ENCODE peak calls at places on chromosomes 6 and 20, in four cellular contexts. H, C, V and J are unnamed samples.

GRCh38 chr6:90811596-90812226 is 224.8 kb upstream of the MAP3K7 start:
- DNase-seq in C (no peak), H (no peak), V (no peak), J (no peak)

GRCh38 chr6:40340196-40340595 is 247.0 kb downstream of the LRFN2 start:
- DNase-seq in V (no peak), H (no peak), C (no peak), J (no peak)

GRCh38 chr20:31764641-31765305 is 25.7 kb downstream of the TPX2 start:
- DNase-seq in C (peak), H (no peak), V (no peak), J (peak)

GRCh38 chr6:143963158-143963919 is 44.7 kb downstream of the PLAGL1 start:
- DNase-seq in H (no peak), C (no peak), V (no peak), J (no peak)

GRCh38 chr20:17227199-17227535 is 327 bp downstream of the PCSK2 start:
- DNase-seq in H (no peak), C (no peak), V (no peak), J (no peak)

GRCh38 chr6:30556714-30556963 is 350 bp upstream of the GNL1 start:
- DNase-seq in H (no peak), V (no peak), C (no peak), J (peak)

GRCh38 chr6:9851541-9852380 is 563.1 kb downstream of the TFAP2A start:
- DNase-seq in H (peak), V (no peak), C (no peak), J (peak)

GRCh38 chr20:61895686-61896057 is 170.0 kb downstream of the TAF4 start:
- DNase-seq in C (no peak), H (no peak), V (no peak), J (no peak)

GRCh38 chr6:41488392-41489129 is 57.6 kb upstream of the FOXP4 start:
- DNase-seq in H (peak), C (no peak), V (no peak), J (no peak)

GRCh38 chr6:107496892-107497684 is 7.2 kb downstream of the SOBP start:
- DNase-seq in H (no peak), V (no peak), C (no peak), J (no peak)

GRCh38 chr6:135008072-135008940 is 46.3 kb downstream of the HBS1L start:
- DNase-seq in V (no peak), C (no peak), H (no peak), J (no peak)

GRCh38 chr20:32535953-32536823 is 48.9 kb downstream of the NOL4L start:
- DNase-seq in H (no peak), V (peak), C (peak), J (no peak)

GRCh38 chr6:16345449-16346330 is 107.3 kb downstream of the GMPR start:
- DNase-seq in H (peak), V (no peak), C (peak), J (peak)

GRCh38 chr20:44701116-44701865 is 13.9 kb upstream of the CCN5 start:
- DNase-seq in V (no peak), C (no peak), H (no peak), J (no peak)

GRCh38 chr20:13105864-13106457 is 97.2 kb downstream of the SPTLC3 start:
- DNase-seq in V (peak), H (peak), C (peak), J (no peak)

GRCh38 chr20:53654932-53655674 is 61.5 kb upstream of the ZNF217 start:
- DNase-seq in V (peak), H (no peak), C (no peak), J (no peak)

GRCh38 chr6:19472850-19473249 is 364.3 kb upstream of the ID4 start:
- DNase-seq in V (no peak), H (no peak), C (peak), J (no peak)

GRCh38 chr6:163170294-163170883 is 244.1 kb upstream of the QKI start:
- DNase-seq in V (peak), C (peak), H (no peak), J (no peak)

GRCh38 chr20:43925215-43925614 is 10.6 kb downstream of the TOX2 start:
- DNase-seq in C (peak), V (no peak), H (no peak), J (no peak)

GRCh38 chr6:6313012-6313411 is 7.5 kb downstream of the F13A1 start:
- DNase-seq in C (no peak), V (no peak), H (no peak), J (no peak)

GRCh38 chr6:150667977-150668716 is 68.5 kb downstream of the PLEKHG1 start:
- DNase-seq in C (peak), V (no peak), H (peak), J (peak)

GRCh38 chr6:42846505-42846904 is 32.9 kb upstream of the RPL7L1 start:
- DNase-seq in C (no peak), V (no peak), H (no peak), J (no peak)

GRCh38 chr6:20319520-20320357 is 81.9 kb upstream of the E2F3 start:
- DNase-seq in V (peak), H (no peak), C (no peak), J (no peak)

GRCh38 chr6:16594849-16595248 is 166.4 kb downstream of the ATXN1 start:
- DNase-seq in H (no peak), V (no peak), C (no peak), J (no peak)

GRCh38 chr6:90351696-90352095 is 55.1 kb upstream of the BACH2 start:
- DNase-seq in C (no peak), V (no peak), H (no peak), J (no peak)

GRCh38 chr20:63522091-63522868 is 1.7 kb downstream of the PPDPF start:
- DNase-seq in V (no peak), H (no peak), C (no peak), J (no peak)

GRCh38 chr6:161272600-161273355 is 1.1 kb downstream of the AGPAT4 start:
- DNase-seq in C (no peak), V (no peak), H (no peak), J (peak)

GRCh38 chr6:87705070-87705691 is 3.1 kb upstream of the AKIRIN2 start:
- DNase-seq in C (no peak), H (peak), V (no peak), J (no peak)

GRCh38 chr20:59559863-59560262 is 44.5 kb upstream of the PHACTR3 start:
- DNase-seq in H (no peak), C (no peak), V (no peak), J (no peak)

GRCh38 chr6:135451617-135452190 is 45.8 kb downstream of the AHI1 start:
- DNase-seq in V (peak), C (peak), H (peak), J (peak)

GRCh38 chr20:5806457-5807263 is 56.5 kb downstream of the SHLD1 start:
- DNase-seq in H (no peak), V (no peak), C (peak), J (no peak)

GRCh38 chr6:28856617-28857000 is 67.2 kb downstream of the TRIM27 start:
- DNase-seq in V (no peak), C (no peak), H (no peak), J (no peak)

GRCh38 chr6:96766769-96767168 is 70.5 kb downstream of the GPR63 start:
- DNase-seq in C (no peak), H (no peak), V (no peak), J (no peak)

GRCh38 chr20:50592282-50593004 is 82.3 kb downstream of the PTPN1 start:
- DNase-seq in H (no peak), C (no peak), V (no peak), J (no peak)

GRCh38 chr6:636488-636887 is 20.4 kb downstream of the HUS1B start:
- DNase-seq in C (no peak), V (no peak), H (no peak), J (no peak)

GRCh38 chr6:44397424-44398169 is 10.1 kb downstream of the CDC5L start:
- DNase-seq in C (peak), V (no peak), H (no peak), J (no peak)

GRCh38 chr20:12614764-12615163 is 394.0 kb upstream of the SPTLC3 start:
- DNase-seq in H (no peak), V (no peak), C (no peak), J (no peak)

GRCh38 chr20:37392441-37393195 is 46.7 kb downstream of the SRC start:
- DNase-seq in H (no peak), C (peak), V (peak), J (no peak)